ENCODE peak calls at places on chromosomes 5 and 9, in nine cellular contexts. X is adrenal gland, M is EH, S is foreskin fibroblast, N is substantia nigra, Q is T-helper 17 cell, B is Right ventricle myocardium superior, O is Ammon's horn, E is NCI-H2081. I is an unnamed sample.

GRCh38 chr5:14379739-14380497 is 201.7 kb upstream of the OTULINL start:
- DNase-seq in X (no peak), M (no peak), S (no peak), N (no peak), Q (no peak), B (no peak), O (no peak), E (no peak), I (peak; percentile 81)

GRCh38 chr5:82952326-82952725 is 124.9 kb downstream of the TMEM167A start:
- DNase-seq in X (no peak), M (peak; percentile 3), S (peak; percentile 12), N (no peak), Q (no peak), B (no peak), O (no peak), E (no peak), I (peak; percentile 42)

GRCh38 chr9:137463194-137463930 is 4.2 kb upstream of the NSMF start:
- DNase-seq in X (peak; percentile 27), M (no peak), S (no peak), N (no peak), Q (no peak), B (peak; percentile 36), O (peak; percentile 47), E (no peak), I (no peak)

GRCh38 chr9:1995084-1995483 is 20.1 kb upstream of the SMARCA2 start:
- DNase-seq in X (no peak), M (no peak), S (no peak), N (no peak), Q (no peak), B (no peak), O (no peak), E (no peak), I (no peak)

GRCh38 chr5:62720036-62720441 is 141.4 kb downstream of the LRRC70 start:
- DNase-seq in X (peak; percentile 26), M (peak; percentile 16), S (no peak), N (no peak), Q (no peak), B (no peak), O (no peak), E (no peak), I (peak; percentile 53)

GRCh38 chr5:43256261-43256966 is 56.8 kb downstream of the HMGCS1 start:
- DNase-seq in X (no peak), M (no peak), S (no peak), N (no peak), Q (no peak), B (no peak), O (no peak), E (no peak), I (no peak)

GRCh38 chr5:150618588-150619281 is 21.7 kb upstream of the SYNPO start:
- DNase-seq in X (peak; percentile 61), M (peak; percentile 39), S (peak; percentile 24), N (no peak), Q (no peak), B (peak; percentile 64), O (no peak), E (no peak), I (no peak)

GRCh38 chr5:145347026-145347616 is 488.0 kb downstream of the PRELID2 start:
- DNase-seq in X (no peak), M (peak; percentile 83), S (peak; percentile 74), N (no peak), Q (no peak), B (no peak), O (no peak), E (peak; percentile 6), I (peak; percentile 7)

GRCh38 chr9:132042324-132042723 is 37.3 kb downstream of the MED27 start:
- DNase-seq in X (no peak), M (peak; percentile 99), S (peak; percentile 97), N (no peak), Q (no peak), B (no peak), O (no peak), E (no peak), I (no peak)

GRCh38 chr9:82675605-82676004 is 387.3 kb downstream of the RASEF start:
- DNase-seq in X (no peak), M (no peak), S (no peak), N (no peak), Q (no peak), B (no peak), O (no peak), E (no peak), I (no peak)

GRCh38 chr9:99108131-99108530 is 3.2 kb downstream of the TGFBR1 start:
- DNase-seq in X (no peak), M (no peak), S (no peak), N (no peak), Q (no peak), B (no peak), O (no peak), E (no peak), I (no peak)

GRCh38 chr5:178461426-178461730 is 128.8 kb downstream of the COL23A1 start:
- DNase-seq in X (no peak), M (no peak), S (no peak), N (no peak), Q (no peak), B (no peak), O (no peak), E (no peak), I (no peak)

GRCh38 chr9:72402744-72403143 is 37.7 kb upstream of the ZFAND5 start:
- DNase-seq in X (no peak), M (no peak), S (no peak), N (no peak), Q (no peak), B (no peak), O (no peak), E (no peak), I (no peak)

GRCh38 chr9:37212435-37212834 is 92.1 kb downstream of the ZCCHC7 start:
- DNase-seq in X (no peak), M (no peak), S (no peak), N (no peak), Q (no peak), B (no peak), O (no peak), E (no peak), I (no peak)

GRCh38 chr5:9431496-9432258 is 114.2 kb downstream of the SEMA5A start:
- DNase-seq in X (no peak), M (peak; percentile 81), S (peak; percentile 59), N (no peak), Q (no peak), B (no peak), O (no peak), E (no peak), I (peak; percentile 34)